ENCODE peak calls at places on chromosomes 11 and 22, in five cellular contexts. One of them, this sample, is unnamed. For H3K4me1, the result is how much of the 10 kb centered on the place peaks cover.

GRCh38 chr22:20080776-20081654 is 974 bp downstream of the DGCR8 start:
- DNase-seq in GM12878: no peak
- DNase-seq in H1: no peak
- DNase-seq in endodermal cell: peak
- DNase-seq in tibial artery: peak
- DNase-seq in this sample: peak

GRCh38 chr11:1943977-1944376 is 3.2 kb upstream of the MRPL23 start:
- DNase-seq in GM12878: no peak
- DNase-seq in H1: peak
- DNase-seq in endodermal cell: no peak
- DNase-seq in tibial artery: peak
- DNase-seq in this sample: no peak

GRCh38 chr11:81203876-81204275 is 1529.8 kb downstream of the FAM181B start:
- DNase-seq in GM12878: no peak
- DNase-seq in H1: no peak
- DNase-seq in endodermal cell: no peak
- DNase-seq in tibial artery: no peak
- DNase-seq in this sample: no peak

GRCh38 chr11:132258865-132259264 is 888.5 kb downstream of the NTM start:
- DNase-seq in GM12878: no peak
- DNase-seq in H1: no peak
- DNase-seq in endodermal cell: no peak
- DNase-seq in tibial artery: no peak
- DNase-seq in this sample: no peak

GRCh38 chr22:20159088-20159487 is 8.2 kb upstream of the CCDC188 start:
- DNase-seq in GM12878: no peak
- DNase-seq in H1: peak
- DNase-seq in endodermal cell: peak
- DNase-seq in tibial artery: no peak
- DNase-seq in this sample: no peak

GRCh38 chr11:44628730-44629361 is 63.4 kb downstream of the CD82 start:
- DNase-seq in GM12878: no peak
- DNase-seq in H1: peak
- DNase-seq in endodermal cell: peak
- DNase-seq in tibial artery: peak
- DNase-seq in this sample: no peak

GRCh38 chr11:119421941-119422504 is 949 bp downstream of the THY1 start:
- DNase-seq in GM12878: no peak
- DNase-seq in H1: no peak
- DNase-seq in endodermal cell: peak
- DNase-seq in tibial artery: no peak
- DNase-seq in this sample: peak

GRCh38 chr11:119339581-119340334 is 925 bp downstream of the C1QTNF5 start:
- DNase-seq in GM12878: no peak
- DNase-seq in H1: peak
- DNase-seq in endodermal cell: peak
- DNase-seq in tibial artery: peak
- DNase-seq in this sample: peak

GRCh38 chr11:120339394-120339890 is 3.2 kb downstream of the ARHGEF12 start:
- DNase-seq in GM12878: no peak
- DNase-seq in H1: no peak
- DNase-seq in endodermal cell: no peak
- DNase-seq in tibial artery: no peak
- DNase-seq in this sample: no peak

GRCh38 chr11:62402226-62402625 is 16.6 kb upstream of the SCGB1A1 start:
- DNase-seq in GM12878: no peak
- DNase-seq in H1: no peak
- DNase-seq in endodermal cell: no peak
- DNase-seq in tibial artery: peak
- DNase-seq in this sample: no peak

GRCh38 chr11:118084247-118084646 is 2.5 kb downstream of the SMIM35 start:
- DNase-seq in GM12878: peak
- DNase-seq in H1: no peak
- DNase-seq in endodermal cell: no peak
- DNase-seq in tibial artery: no peak
- DNase-seq in this sample: no peak

GRCh38 chr22:50118557-50119168 is 28.9 kb downstream of the MOV10L1 start:
- DNase-seq in GM12878: no peak
- DNase-seq in H1: no peak
- DNase-seq in endodermal cell: no peak
- DNase-seq in tibial artery: no peak
- DNase-seq in this sample: no peak

GRCh38 chr22:49004484-49005399 is 822.9 kb downstream of the BRD1 start:
- DNase-seq in GM12878: no peak
- DNase-seq in H1: peak
- DNase-seq in endodermal cell: no peak
- DNase-seq in tibial artery: peak
- DNase-seq in this sample: no peak

GRCh38 chr11:57456960-57457642 is 3.2 kb upstream of the RTN4RL2 start:
- DNase-seq in GM12878: no peak
- DNase-seq in H1: peak
- DNase-seq in endodermal cell: peak
- DNase-seq in tibial artery: peak
- DNase-seq in this sample: peak

GRCh38 chr11:113317297-113317696 is 2.9 kb downstream of the TTC12 start:
- DNase-seq in GM12878: no peak
- DNase-seq in H1: no peak
- DNase-seq in endodermal cell: no peak
- DNase-seq in tibial artery: no peak
- DNase-seq in this sample: no peak

GRCh38 chr22:27213766-27214581 is 556.6 kb downstream of the MIAT start:
- DNase-seq in GM12878: no peak
- DNase-seq in H1: no peak
- DNase-seq in endodermal cell: no peak
- DNase-seq in tibial artery: peak
- DNase-seq in this sample: no peak

GRCh38 chr11:43579171-43579918 is 101.2 kb upstream of the HSD17B12 start:
- DNase-seq in GM12878: no peak
- DNase-seq in H1: peak
- DNase-seq in endodermal cell: peak
- DNase-seq in tibial artery: no peak
- DNase-seq in this sample: no peak

GRCh38 chr11:44593194-44593593 is 27.7 kb downstream of the CD82 start:
- DNase-seq in GM12878: no peak
- DNase-seq in H1: no peak
- DNase-seq in endodermal cell: no peak
- DNase-seq in tibial artery: peak
- DNase-seq in this sample: no peak

GRCh38 chr11:78940500-78941225 is 366.0 kb upstream of the NARS2 start:
- DNase-seq in GM12878: no peak
- DNase-seq in H1: peak
- DNase-seq in endodermal cell: peak
- DNase-seq in tibial artery: no peak
- DNase-seq in this sample: peak

GRCh38 chr11:13337986-13338436 is 60.4 kb downstream of the BMAL1 start:
- DNase-seq in GM12878: no peak
- DNase-seq in H1: no peak
- DNase-seq in endodermal cell: no peak
- DNase-seq in tibial artery: no peak
- DNase-seq in this sample: no peak

GRCh38 chr11:44631831-44632230 is 66.4 kb downstream of the CD82 start:
- DNase-seq in GM12878: no peak
- DNase-seq in H1: no peak
- DNase-seq in endodermal cell: no peak
- DNase-seq in tibial artery: peak
- DNase-seq in this sample: no peak

GRCh38 chr11:4187055-4187988 is 92.7 kb downstream of the RRM1 start:
- DNase-seq in GM12878: no peak
- DNase-seq in H1: peak
- DNase-seq in endodermal cell: peak
- DNase-seq in tibial artery: peak
- DNase-seq in this sample: peak

GRCh38 chr11:33402066-33402465 is 144.9 kb downstream of the HIPK3 start:
- DNase-seq in GM12878: no peak
- DNase-seq in H1: no peak
- DNase-seq in endodermal cell: no peak
- DNase-seq in tibial artery: no peak
- DNase-seq in this sample: no peak

GRCh38 chr22:23047265-23047664 is 23.1 kb upstream of the GNAZ start:
- DNase-seq in GM12878: no peak
- DNase-seq in H1: no peak
- DNase-seq in endodermal cell: no peak
- DNase-seq in tibial artery: peak
- DNase-seq in this sample: no peak

GRCh38 chr11:12189543-12190235 is 79.3 kb downstream of the MICAL2 start:
- DNase-seq in GM12878: no peak
- DNase-seq in H1: no peak
- DNase-seq in endodermal cell: no peak
- DNase-seq in tibial artery: peak
- DNase-seq in this sample: no peak

GRCh38 chr11:124829986-124830385 is 29.8 kb upstream of the MSANTD2 start:
- DNase-seq in GM12878: no peak
- DNase-seq in H1: no peak
- DNase-seq in endodermal cell: no peak
- DNase-seq in tibial artery: no peak
- DNase-seq in this sample: no peak

GRCh38 chr11:128550967-128551522 is 36.3 kb downstream of the ETS1 start:
- DNase-seq in GM12878: no peak
- DNase-seq in H1: no peak
- DNase-seq in endodermal cell: no peak
- DNase-seq in tibial artery: no peak
- DNase-seq in this sample: no peak

GRCh38 chr11:128551641-128552335 is 35.6 kb downstream of the ETS1 start:
- DNase-seq in GM12878: peak
- DNase-seq in H1: no peak
- DNase-seq in endodermal cell: no peak
- DNase-seq in tibial artery: no peak
- DNase-seq in this sample: no peak

GRCh38 chr11:128555606-128556005 is 31.8 kb downstream of the ETS1 start:
- DNase-seq in GM12878: no peak
- DNase-seq in H1: no peak
- DNase-seq in endodermal cell: peak
- DNase-seq in tibial artery: no peak
- DNase-seq in this sample: no peak

GRCh38 chr11:128553662-128554392 is 33.5 kb downstream of the ETS1 start:
- DNase-seq in GM12878: no peak
- DNase-seq in H1: no peak
- DNase-seq in endodermal cell: no peak
- DNase-seq in tibial artery: no peak
- DNase-seq in this sample: no peak

GRCh38 chr11:128552783-128553661 is 34.3 kb downstream of the ETS1 start:
- DNase-seq in GM12878: peak
- DNase-seq in H1: no peak
- DNase-seq in endodermal cell: no peak
- DNase-seq in tibial artery: no peak
- DNase-seq in this sample: no peak
- H3K4me3 ChIP-seq in GM12878: peak
- H3K4me3 ChIP-seq in H1: no peak
- H3K4me3 ChIP-seq in endodermal cell: no peak
- H3K4me3 ChIP-seq in tibial artery: no peak
- H3K4me3 ChIP-seq in this sample: no peak

GRCh38 chr11:64123679-64124078 is 42.2 kb downstream of the MACROD1 start:
- DNase-seq in GM12878: no peak
- DNase-seq in H1: no peak
- DNase-seq in endodermal cell: no peak
- DNase-seq in tibial artery: no peak
- DNase-seq in this sample: no peak

GRCh38 chr11:64121637-64122410 is 44.1 kb downstream of the MACROD1 start:
- DNase-seq in GM12878: no peak
- DNase-seq in H1: no peak
- DNase-seq in endodermal cell: peak
- DNase-seq in tibial artery: no peak
- DNase-seq in this sample: no peak

GRCh38 chr11:64120951-64121569 is 44.9 kb downstream of the MACROD1 start:
- DNase-seq in GM12878: no peak
- DNase-seq in H1: no peak
- DNase-seq in endodermal cell: no peak
- DNase-seq in tibial artery: no peak
- DNase-seq in this sample: no peak

GRCh38 chr11:64123102-64123434 is 42.8 kb downstream of the MACROD1 start:
- DNase-seq in GM12878: no peak
- DNase-seq in H1: no peak
- DNase-seq in endodermal cell: no peak
- DNase-seq in tibial artery: no peak
- DNase-seq in this sample: no peak

DNA sequence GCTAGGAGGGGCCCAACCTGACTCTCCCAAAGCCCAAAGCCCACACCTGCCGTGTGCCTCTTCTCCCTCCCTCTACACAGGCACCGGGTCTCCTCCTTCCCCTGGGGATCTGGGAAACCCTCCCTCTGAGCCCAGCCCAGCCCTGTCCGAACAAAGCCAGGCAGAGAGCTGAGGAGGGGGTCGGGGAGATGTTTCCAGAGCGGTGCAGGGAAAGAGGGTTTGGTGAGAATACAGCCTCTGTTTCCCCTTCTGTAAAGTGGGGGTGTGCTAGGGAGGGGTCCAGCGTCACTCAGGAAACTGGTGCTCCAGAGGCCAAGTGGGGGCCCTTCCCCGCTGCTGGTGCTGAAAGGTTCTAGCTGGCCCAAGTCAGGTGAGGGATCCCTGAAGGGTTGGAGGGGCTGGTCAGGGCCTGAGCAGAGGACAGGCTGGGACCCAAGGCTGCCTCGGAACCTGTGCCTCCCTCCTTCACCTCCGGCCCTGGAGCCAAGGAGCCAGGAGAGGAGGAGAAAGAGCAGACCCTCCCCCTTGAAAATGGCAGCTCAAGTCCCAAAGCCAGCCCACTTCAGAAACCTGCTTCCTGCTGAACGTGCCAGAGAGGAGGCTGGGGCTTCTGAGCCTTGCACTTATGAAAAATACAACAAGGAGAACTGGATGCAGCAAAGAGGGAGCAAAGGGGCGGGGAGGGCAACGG is 43.4 kb downstream of the MACROD1 start:
- DNase-seq in GM12878: no peak
- DNase-seq in H1: no peak
- DNase-seq in endodermal cell: peak
- DNase-seq in tibial artery: no peak
- DNase-seq in this sample: no peak
- H3K27ac ChIP-seq in GM12878: no peak
- H3K27ac ChIP-seq in H1: no peak
- H3K27ac ChIP-seq in endodermal cell: no peak
- H3K27ac ChIP-seq in tibial artery: no peak
- H3K27ac ChIP-seq in this sample: no peak

GRCh38 chr11:6206456-6207180 is 1.3 kb downstream of the C11orf42 start:
- DNase-seq in GM12878: no peak
- DNase-seq in H1: no peak
- DNase-seq in endodermal cell: no peak
- DNase-seq in tibial artery: no peak
- DNase-seq in this sample: no peak
- H3K4me1 ChIP-seq in GM12878: under half
- H3K4me1 ChIP-seq in H1: under half
- H3K4me1 ChIP-seq in endodermal cell: under half
- H3K4me1 ChIP-seq in tibial artery: under half
- H3K4me1 ChIP-seq in this sample: under half

DNA sequence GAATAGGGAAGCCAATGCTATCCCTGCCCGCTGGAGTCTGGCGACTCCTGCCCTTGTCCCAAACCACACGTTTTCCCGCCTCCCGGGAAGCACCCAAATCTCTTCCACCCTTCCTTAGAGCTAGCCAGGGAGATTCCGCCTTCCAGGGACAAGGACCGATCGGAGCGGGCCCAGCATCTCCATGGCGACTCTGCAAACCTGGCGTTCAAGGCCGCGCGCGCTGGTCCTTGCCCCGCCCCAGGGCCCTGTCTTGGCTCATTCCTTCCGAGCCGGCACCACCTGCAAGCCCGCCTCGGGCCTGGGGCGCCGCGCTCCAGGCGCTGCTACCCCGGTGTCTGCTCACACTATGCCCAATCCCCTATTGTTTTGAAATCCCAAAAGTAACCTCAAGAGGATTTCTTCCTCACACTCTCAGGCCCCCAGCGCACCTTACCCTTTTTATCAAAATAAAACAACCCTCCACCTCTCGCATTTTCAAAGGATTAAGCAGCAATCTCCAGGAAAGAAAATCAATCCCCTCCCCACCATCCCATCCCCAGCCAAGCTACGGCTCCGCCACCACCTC is 994 bp downstream of the SLC1A2 start:
- DNase-seq in GM12878: no peak
- DNase-seq in H1: peak
- DNase-seq in endodermal cell: peak
- DNase-seq in tibial artery: no peak
- DNase-seq in this sample: peak
- H3K4me3 ChIP-seq in GM12878: no peak
- H3K4me3 ChIP-seq in H1: peak
- H3K4me3 ChIP-seq in endodermal cell: peak
- H3K4me3 ChIP-seq in tibial artery: peak
- H3K4me3 ChIP-seq in this sample: peak

This sample was measured in neuronal stem cell.